ENCODE peak calls at places on chromosomes 4 and X, in four cellular contexts. W, U, F and J are unnamed samples.

GRCh38 chr4:169900241-169900845 is 125.9 kb downstream of the MFAP3L start:
- DNase-seq in U (no peak), W (peak), F (no peak), J (no peak)

GRCh38 chr4:23333946-23334878 is 555.6 kb downstream of the PPARGC1A start:
- DNase-seq in F (no peak), W (peak), U (peak), J (peak)

GRCh38 chr4:169099775-169100180 is 89.7 kb upstream of the CBR4 start:
- DNase-seq in W (no peak), U (no peak), F (no peak), J (no peak)

GRCh38 chr4:100816646-100817045 is 298.8 kb upstream of the EMCN start:
- DNase-seq in F (no peak), W (peak), U (no peak), J (no peak)

GRCh38 chrX:9832811-9833210 is 46.6 kb downstream of the SHROOM2 start:
- DNase-seq in U (no peak), F (no peak), W (no peak), J (no peak)

GRCh38 chr4:113675731-113676707 is 85.5 kb downstream of the CAMK2D start:
- DNase-seq in F (no peak), U (no peak), W (no peak), J (no peak)

GRCh38 chrX:143934542-143934941 is 50.7 kb downstream of the UBE2NL start:
- DNase-seq in F (no peak), W (no peak), U (no peak), J (no peak)

GRCh38 chr4:163748474-163748873 is 254.0 kb downstream of the TMA16 start:
- DNase-seq in W (peak), F (no peak), U (no peak), J (no peak)

GRCh38 chrX:53724872-53725271 is 38.4 kb upstream of the HUWE1 start:
- DNase-seq in U (no peak), F (no peak), W (no peak), J (no peak)

GRCh38 chr4:36461344-36461743 is 179.9 kb downstream of the DTHD1 start:
- DNase-seq in U (no peak), F (no peak), W (no peak), J (no peak)

GRCh38 chr4:90792689-90793088 is 665.5 kb downstream of the CCSER1 start:
- DNase-seq in F (no peak), U (no peak), W (no peak), J (peak)

GRCh38 chrX:68898661-68899060 is 69.8 kb downstream of the EFNB1 start:
- DNase-seq in U (no peak), W (no peak), F (no peak), J (no peak)